ENCODE peak calls at places on chromosomes 1 and 21, in nine cellular contexts. One of them, this sample, is unnamed.

GRCh38 chr1:14522331-14523241 is 75.9 kb upstream of the KAZN start:
- DNase-seq in HFF-Myc: peak
- DNase-seq in lower lobe of right lung: no peak
- DNase-seq in GM12865: peak
- DNase-seq in left ventricle myocardium inferior: peak
- DNase-seq in heart left ventricle: peak
- DNase-seq in Jurkat, Clone E6-1: no peak
- DNase-seq in fibroblast of lung: peak
- DNase-seq in choroid plexus epithelial cell: peak
- DNase-seq in this sample: no peak

GRCh38 chr1:221336141-221336540 is 405.7 kb downstream of the DUSP10 start:
- DNase-seq in HFF-Myc: no peak
- DNase-seq in lower lobe of right lung: no peak
- DNase-seq in GM12865: no peak
- DNase-seq in left ventricle myocardium inferior: no peak
- DNase-seq in heart left ventricle: no peak
- DNase-seq in Jurkat, Clone E6-1: no peak
- DNase-seq in fibroblast of lung: peak
- DNase-seq in choroid plexus epithelial cell: no peak
- DNase-seq in this sample: no peak

GRCh38 chr1:91781371-91781825 is 104.6 kb downstream of the TGFBR3 start:
- DNase-seq in HFF-Myc: peak
- DNase-seq in lower lobe of right lung: no peak
- DNase-seq in GM12865: no peak
- DNase-seq in left ventricle myocardium inferior: no peak
- DNase-seq in heart left ventricle: no peak
- DNase-seq in Jurkat, Clone E6-1: no peak
- DNase-seq in fibroblast of lung: peak
- DNase-seq in choroid plexus epithelial cell: peak
- DNase-seq in this sample: no peak

GRCh38 chr21:35044770-35045538 is 4.1 kb downstream of the RUNX1 start:
- DNase-seq in HFF-Myc: no peak
- DNase-seq in lower lobe of right lung: no peak
- DNase-seq in GM12865: peak
- DNase-seq in left ventricle myocardium inferior: no peak
- DNase-seq in heart left ventricle: no peak
- DNase-seq in Jurkat, Clone E6-1: no peak
- DNase-seq in fibroblast of lung: no peak
- DNase-seq in choroid plexus epithelial cell: no peak
- DNase-seq in this sample: no peak

GRCh38 chr21:38012700-38013099 is 96.4 kb upstream of the KCNJ6 start:
- DNase-seq in HFF-Myc: no peak
- DNase-seq in lower lobe of right lung: no peak
- DNase-seq in GM12865: no peak
- DNase-seq in left ventricle myocardium inferior: no peak
- DNase-seq in heart left ventricle: no peak
- DNase-seq in Jurkat, Clone E6-1: no peak
- DNase-seq in fibroblast of lung: no peak
- DNase-seq in choroid plexus epithelial cell: no peak
- DNase-seq in this sample: no peak

GRCh38 chr1:6704746-6705145 is 3.1 kb upstream of the DNAJC11 start:
- DNase-seq in HFF-Myc: no peak
- DNase-seq in lower lobe of right lung: no peak
- DNase-seq in GM12865: peak
- DNase-seq in left ventricle myocardium inferior: no peak
- DNase-seq in heart left ventricle: no peak
- DNase-seq in Jurkat, Clone E6-1: no peak
- DNase-seq in fibroblast of lung: no peak
- DNase-seq in choroid plexus epithelial cell: no peak
- DNase-seq in this sample: no peak

GRCh38 chr1:110464340-110464739 is 13.4 kb downstream of the PROK1 start:
- DNase-seq in HFF-Myc: no peak
- DNase-seq in lower lobe of right lung: no peak
- DNase-seq in GM12865: no peak
- DNase-seq in left ventricle myocardium inferior: no peak
- DNase-seq in heart left ventricle: no peak
- DNase-seq in Jurkat, Clone E6-1: no peak
- DNase-seq in fibroblast of lung: peak
- DNase-seq in choroid plexus epithelial cell: peak
- DNase-seq in this sample: no peak

GRCh38 chr1:53325326-53326087 is 2.4 kb downstream of the LRP8 start:
- DNase-seq in HFF-Myc: no peak
- DNase-seq in lower lobe of right lung: peak
- DNase-seq in GM12865: no peak
- DNase-seq in left ventricle myocardium inferior: no peak
- DNase-seq in heart left ventricle: no peak
- DNase-seq in Jurkat, Clone E6-1: no peak
- DNase-seq in fibroblast of lung: no peak
- DNase-seq in choroid plexus epithelial cell: no peak
- DNase-seq in this sample: no peak

GRCh38 chr1:152983234-152983633 is 647 bp upstream of the SPRR1A start:
- DNase-seq in HFF-Myc: no peak
- DNase-seq in lower lobe of right lung: no peak
- DNase-seq in GM12865: no peak
- DNase-seq in left ventricle myocardium inferior: no peak
- DNase-seq in heart left ventricle: no peak
- DNase-seq in Jurkat, Clone E6-1: no peak
- DNase-seq in fibroblast of lung: no peak
- DNase-seq in choroid plexus epithelial cell: no peak
- DNase-seq in this sample: no peak

GRCh38 chr1:28926629-28927441 is 12.5 kb downstream of the EPB41 start:
- DNase-seq in HFF-Myc: no peak
- DNase-seq in lower lobe of right lung: no peak
- DNase-seq in GM12865: peak
- DNase-seq in left ventricle myocardium inferior: no peak
- DNase-seq in heart left ventricle: no peak
- DNase-seq in Jurkat, Clone E6-1: peak
- DNase-seq in fibroblast of lung: no peak
- DNase-seq in choroid plexus epithelial cell: peak
- DNase-seq in this sample: no peak

GRCh38 chr21:29311802-29312201 is 13.1 kb downstream of the BACH1 start:
- DNase-seq in HFF-Myc: no peak
- DNase-seq in lower lobe of right lung: no peak
- DNase-seq in GM12865: no peak
- DNase-seq in left ventricle myocardium inferior: no peak
- DNase-seq in heart left ventricle: no peak
- DNase-seq in Jurkat, Clone E6-1: no peak
- DNase-seq in fibroblast of lung: no peak
- DNase-seq in choroid plexus epithelial cell: no peak
- DNase-seq in this sample: no peak

GRCh38 chr1:11887666-11888007 is 28.9 kb upstream of the NPPB start:
- DNase-seq in HFF-Myc: no peak
- DNase-seq in lower lobe of right lung: no peak
- DNase-seq in GM12865: no peak
- DNase-seq in left ventricle myocardium inferior: no peak
- DNase-seq in heart left ventricle: no peak
- DNase-seq in Jurkat, Clone E6-1: no peak
- DNase-seq in fibroblast of lung: no peak
- DNase-seq in choroid plexus epithelial cell: no peak
- DNase-seq in this sample: no peak

GRCh38 chr1:164914208-164914607 is 355.2 kb downstream of the PBX1 start:
- DNase-seq in HFF-Myc: peak
- DNase-seq in lower lobe of right lung: no peak
- DNase-seq in GM12865: no peak
- DNase-seq in left ventricle myocardium inferior: no peak
- DNase-seq in heart left ventricle: no peak
- DNase-seq in Jurkat, Clone E6-1: no peak
- DNase-seq in fibroblast of lung: peak
- DNase-seq in choroid plexus epithelial cell: peak
- DNase-seq in this sample: no peak

GRCh38 chr1:61085191-61086086 is 3.1 kb downstream of the NFIA start:
- DNase-seq in HFF-Myc: no peak
- DNase-seq in lower lobe of right lung: no peak
- DNase-seq in GM12865: no peak
- DNase-seq in left ventricle myocardium inferior: no peak
- DNase-seq in heart left ventricle: no peak
- DNase-seq in Jurkat, Clone E6-1: no peak
- DNase-seq in fibroblast of lung: no peak
- DNase-seq in choroid plexus epithelial cell: no peak
- DNase-seq in this sample: no peak

GRCh38 chr1:61086245-61086644 is 3.9 kb downstream of the NFIA start:
- DNase-seq in HFF-Myc: no peak
- DNase-seq in lower lobe of right lung: no peak
- DNase-seq in GM12865: no peak
- DNase-seq in left ventricle myocardium inferior: no peak
- DNase-seq in heart left ventricle: no peak
- DNase-seq in Jurkat, Clone E6-1: no peak
- DNase-seq in fibroblast of lung: no peak
- DNase-seq in choroid plexus epithelial cell: no peak
- DNase-seq in this sample: no peak

GRCh38 chr1:61083014-61083798 is 845 bp downstream of the NFIA start:
- DNase-seq in HFF-Myc: no peak
- DNase-seq in lower lobe of right lung: peak
- DNase-seq in GM12865: no peak
- DNase-seq in left ventricle myocardium inferior: peak
- DNase-seq in heart left ventricle: peak
- DNase-seq in Jurkat, Clone E6-1: no peak
- DNase-seq in fibroblast of lung: peak
- DNase-seq in choroid plexus epithelial cell: no peak
- DNase-seq in this sample: peak

GRCh38 chr1:61083799-61084385 is 1.5 kb downstream of the NFIA start:
- DNase-seq in HFF-Myc: no peak
- DNase-seq in lower lobe of right lung: no peak
- DNase-seq in GM12865: no peak
- DNase-seq in left ventricle myocardium inferior: no peak
- DNase-seq in heart left ventricle: no peak
- DNase-seq in Jurkat, Clone E6-1: no peak
- DNase-seq in fibroblast of lung: peak
- DNase-seq in choroid plexus epithelial cell: no peak
- DNase-seq in this sample: no peak

GRCh38 chr1:61084560-61084991 is 2.2 kb downstream of the NFIA start:
- DNase-seq in HFF-Myc: no peak
- DNase-seq in lower lobe of right lung: no peak
- DNase-seq in GM12865: no peak
- DNase-seq in left ventricle myocardium inferior: no peak
- DNase-seq in heart left ventricle: no peak
- DNase-seq in Jurkat, Clone E6-1: no peak
- DNase-seq in fibroblast of lung: no peak
- DNase-seq in choroid plexus epithelial cell: no peak
- DNase-seq in this sample: no peak
- H3K4me3 ChIP-seq in HFF-Myc: peak
- H3K4me3 ChIP-seq in lower lobe of right lung: peak
- H3K4me3 ChIP-seq in GM12865: no peak
- H3K4me3 ChIP-seq in left ventricle myocardium inferior: peak
- H3K4me3 ChIP-seq in heart left ventricle: peak
- H3K4me3 ChIP-seq in Jurkat, Clone E6-1: no peak
- H3K4me3 ChIP-seq in fibroblast of lung: peak
- H3K4me3 ChIP-seq in choroid plexus epithelial cell: peak
- H3K4me3 ChIP-seq in this sample: no peak

DNA sequence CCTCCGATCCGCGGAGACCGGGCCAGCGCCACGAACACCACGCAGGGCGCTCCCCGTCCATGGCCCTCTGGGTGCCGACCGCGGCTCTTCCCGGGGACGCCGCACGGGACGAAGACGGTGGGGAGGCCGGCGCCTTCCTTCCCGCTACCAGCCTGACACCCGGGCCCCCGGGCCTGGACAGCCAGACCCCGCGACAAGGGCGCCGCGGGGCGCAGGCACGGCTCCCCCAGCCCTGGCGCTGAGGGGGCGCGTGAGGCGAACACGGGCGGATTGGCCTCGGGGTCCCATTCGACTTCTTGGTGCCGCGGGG is 629 bp upstream of the NOC2L start:
- DNase-seq in HFF-Myc: no peak
- DNase-seq in lower lobe of right lung: no peak
- DNase-seq in GM12865: no peak
- DNase-seq in left ventricle myocardium inferior: no peak
- DNase-seq in heart left ventricle: no peak
- DNase-seq in Jurkat, Clone E6-1: no peak
- DNase-seq in fibroblast of lung: no peak
- DNase-seq in choroid plexus epithelial cell: no peak
- DNase-seq in this sample: no peak
- H3K4me3 ChIP-seq in HFF-Myc: no peak
- H3K4me3 ChIP-seq in lower lobe of right lung: peak
- H3K4me3 ChIP-seq in GM12865: peak
- H3K4me3 ChIP-seq in left ventricle myocardium inferior: peak
- H3K4me3 ChIP-seq in heart left ventricle: peak
- H3K4me3 ChIP-seq in Jurkat, Clone E6-1: peak
- H3K4me3 ChIP-seq in fibroblast of lung: no peak
- H3K4me3 ChIP-seq in choroid plexus epithelial cell: peak
- H3K4me3 ChIP-seq in this sample: peak

GRCh38 chr1:237041795-237042466 is at the start of gene RYR2:
- DNase-seq in HFF-Myc: no peak
- DNase-seq in lower lobe of right lung: no peak
- DNase-seq in GM12865: no peak
- DNase-seq in left ventricle myocardium inferior: peak
- DNase-seq in heart left ventricle: peak
- DNase-seq in Jurkat, Clone E6-1: no peak
- DNase-seq in fibroblast of lung: no peak
- DNase-seq in choroid plexus epithelial cell: peak
- DNase-seq in this sample: no peak

GRCh38 chr1:237040823-237041222 is 1.2 kb upstream of the RYR2 start:
- DNase-seq in HFF-Myc: no peak
- DNase-seq in lower lobe of right lung: no peak
- DNase-seq in GM12865: no peak
- DNase-seq in left ventricle myocardium inferior: no peak
- DNase-seq in heart left ventricle: no peak
- DNase-seq in Jurkat, Clone E6-1: no peak
- DNase-seq in fibroblast of lung: no peak
- DNase-seq in choroid plexus epithelial cell: no peak
- DNase-seq in this sample: no peak

GRCh38 chr1:237042892-237043576 is 1.1 kb downstream of the RYR2 start:
- DNase-seq in HFF-Myc: no peak
- DNase-seq in lower lobe of right lung: no peak
- DNase-seq in GM12865: no peak
- DNase-seq in left ventricle myocardium inferior: peak
- DNase-seq in heart left ventricle: peak
- DNase-seq in Jurkat, Clone E6-1: no peak
- DNase-seq in fibroblast of lung: peak
- DNase-seq in choroid plexus epithelial cell: no peak
- DNase-seq in this sample: no peak

GRCh38 chr1:237042467-237042891 is 495 bp downstream of the RYR2 start:
- DNase-seq in HFF-Myc: no peak
- DNase-seq in lower lobe of right lung: no peak
- DNase-seq in GM12865: no peak
- DNase-seq in left ventricle myocardium inferior: no peak
- DNase-seq in heart left ventricle: no peak
- DNase-seq in Jurkat, Clone E6-1: no peak
- DNase-seq in fibroblast of lung: peak
- DNase-seq in choroid plexus epithelial cell: no peak
- DNase-seq in this sample: no peak

DNA sequence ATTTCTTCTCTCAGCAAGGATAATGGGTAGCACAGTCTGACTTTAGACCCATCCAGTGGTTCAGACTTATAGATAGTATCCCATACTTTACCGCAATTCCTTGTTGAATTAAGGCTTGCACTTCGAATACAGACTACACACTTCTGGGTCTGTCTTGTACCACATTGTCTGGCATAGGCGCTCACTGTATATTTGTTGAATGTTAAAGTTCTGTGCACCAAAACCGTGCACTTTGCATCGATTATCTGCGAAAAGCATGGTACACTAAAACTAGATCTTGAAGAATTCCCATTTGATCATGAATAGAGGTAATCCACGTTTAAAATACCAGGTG is 556 bp upstream of the RYR2 start:
- DNase-seq in HFF-Myc: no peak
- DNase-seq in lower lobe of right lung: no peak
- DNase-seq in GM12865: no peak
- DNase-seq in left ventricle myocardium inferior: no peak
- DNase-seq in heart left ventricle: no peak
- DNase-seq in Jurkat, Clone E6-1: no peak
- DNase-seq in fibroblast of lung: no peak
- DNase-seq in choroid plexus epithelial cell: no peak
- DNase-seq in this sample: no peak
- H3K4me3 ChIP-seq in HFF-Myc: no peak
- H3K4me3 ChIP-seq in lower lobe of right lung: peak
- H3K4me3 ChIP-seq in GM12865: no peak
- H3K4me3 ChIP-seq in left ventricle myocardium inferior: peak
- H3K4me3 ChIP-seq in heart left ventricle: peak
- H3K4me3 ChIP-seq in Jurkat, Clone E6-1: no peak
- H3K4me3 ChIP-seq in fibroblast of lung: no peak
- H3K4me3 ChIP-seq in choroid plexus epithelial cell: no peak
- H3K4me3 ChIP-seq in this sample: no peak

GRCh38 chr1:36321119-36321951 is 2.1 kb downstream of the EVA1B start:
- DNase-seq in HFF-Myc: peak
- DNase-seq in lower lobe of right lung: peak
- DNase-seq in GM12865: peak
- DNase-seq in left ventricle myocardium inferior: peak
- DNase-seq in heart left ventricle: peak
- DNase-seq in Jurkat, Clone E6-1: no peak
- DNase-seq in fibroblast of lung: peak
- DNase-seq in choroid plexus epithelial cell: peak
- DNase-seq in this sample: no peak
- H3K4me3 ChIP-seq in HFF-Myc: peak
- H3K4me3 ChIP-seq in lower lobe of right lung: peak
- H3K4me3 ChIP-seq in GM12865: peak
- H3K4me3 ChIP-seq in left ventricle myocardium inferior: peak
- H3K4me3 ChIP-seq in heart left ventricle: peak
- H3K4me3 ChIP-seq in Jurkat, Clone E6-1: no peak
- H3K4me3 ChIP-seq in fibroblast of lung: peak
- H3K4me3 ChIP-seq in choroid plexus epithelial cell: peak
- H3K4me3 ChIP-seq in this sample: peak